ENCODE peak calls at places on chromosomes 2 and 18, in eight cellular contexts. Y is small intestine; D is activated naive CD8-positive, alpha-beta T cell treated with anti-CD3 and anti-CD28 coated beads for 36 hours; G is activated gamma-delta T cell; I is neuronal stem cell; H is progenitor cell of endocrine pancreas; V is effector memory CD8-positive, alpha-beta T cell; S is hippocampal formation. T is an unnamed sample.

GRCh38 chr2:233208382-233209116 is 42.9 kb upstream of the ATG16L1 start:
- DNase-seq in Y (peak; percentile 82), D (no peak), G (no peak), I (no peak), H (no peak), V (no peak), S (no peak), T (no peak)

GRCh38 chr2:162710282-162710891 is 128.2 kb downstream of the KCNH7 start:
- DNase-seq in Y (peak; percentile 75), D (no peak), G (no peak), I (no peak), H (no peak), V (no peak), S (no peak), T (no peak)

GRCh38 chr2:26580151-26580550 is 61.0 kb downstream of the CIB4 start:
- DNase-seq in Y (no peak), D (no peak), G (no peak), I (no peak), H (no peak), V (no peak), S (no peak), T (no peak)

GRCh38 chr2:173881886-173882285 is 83.3 kb downstream of the SP3 start:
- DNase-seq in Y (no peak), D (no peak), G (no peak), I (no peak), H (no peak), V (no peak), S (no peak), T (no peak)

GRCh38 chr2:64105676-64106461 is 38.4 kb downstream of the PELI1 start:
- DNase-seq in Y (peak; percentile 90), D (no peak), G (no peak), I (no peak), H (no peak), V (no peak), S (no peak), T (no peak)

GRCh38 chr18:24964213-24964612 is 387.8 kb downstream of the ZNF521 start:
- DNase-seq in Y (peak; percentile 17), D (no peak), G (no peak), I (no peak), H (no peak), V (no peak), S (no peak), T (no peak)

GRCh38 chr2:209933499-209934458 is 68.7 kb upstream of the RPE start:
- DNase-seq in Y (no peak), D (no peak), G (no peak), I (no peak), H (no peak), V (no peak), S (peak; percentile 27), T (no peak)

GRCh38 chr2:179020156-179020750 is 29.7 kb downstream of the CCDC141 start:
- DNase-seq in Y (peak; percentile 18), D (peak; percentile 50), G (no peak), I (no peak), H (peak; percentile 12), V (no peak), S (no peak), T (no peak)

GRCh38 chr18:24530630-24531111 is 70.2 kb downstream of the HRH4 start:
- DNase-seq in Y (peak; percentile 30), D (peak; percentile 7), G (no peak), I (no peak), H (no peak), V (no peak), S (no peak), T (no peak)

GRCh38 chr18:22566703-22567420 is 149.1 kb upstream of the CTAGE1 start:
- DNase-seq in Y (no peak), D (no peak), G (no peak), I (no peak), H (no peak), V (no peak), S (no peak), T (no peak)